ENCODE peak calls at places on chromosomes 4 and X, in eight cellular contexts. One of them, this sample, is unnamed.
A peak's percentile ranks its signal among the peaks of the same experiment; 100 is the strongest.

GRCh38 chrX:109990582-109991276 is 12.2 kb upstream of the TMEM164 start:
- DNase-seq in H9: no peak
- DNase-seq in A549: no peak
- DNase-seq in esophagus squamous epithelium: no peak
- DNase-seq in fibroblast of pulmonary artery: no peak
- DNase-seq in CD8-positive, alpha-beta T cell: no peak
- DNase-seq in neural crest cell: no peak
- DNase-seq in Calu3: no peak
- DNase-seq in this sample: no peak

GRCh38 chr4:41154814-41155177 is 59.5 kb downstream of the APBB2 start:
- DNase-seq in fibroblast of pulmonary artery: no peak
- DNase-seq in CD8-positive, alpha-beta T cell: no peak
- DNase-seq in esophagus squamous epithelium: no peak
- DNase-seq in H9: no peak
- DNase-seq in A549: peak; percentile 22
- DNase-seq in Calu3: no peak
- DNase-seq in neural crest cell: no peak
- DNase-seq in this sample: no peak

GRCh38 chr4:165563851-165564250 is 185.0 kb downstream of the CPE start:
- DNase-seq in Calu3: no peak
- DNase-seq in fibroblast of pulmonary artery: no peak
- DNase-seq in A549: no peak
- DNase-seq in CD8-positive, alpha-beta T cell: no peak
- DNase-seq in H9: no peak
- DNase-seq in neural crest cell: no peak
- DNase-seq in esophagus squamous epithelium: no peak
- DNase-seq in this sample: no peak

GRCh38 chr4:39950861-39951481 is 26.7 kb downstream of the PDS5A start:
- DNase-seq in CD8-positive, alpha-beta T cell: no peak
- DNase-seq in A549: no peak
- DNase-seq in esophagus squamous epithelium: no peak
- DNase-seq in H9: peak; percentile 7
- DNase-seq in neural crest cell: no peak
- DNase-seq in fibroblast of pulmonary artery: no peak
- DNase-seq in Calu3: no peak
- DNase-seq in this sample: no peak

GRCh38 chrX:72052415-72053090 is 79.2 kb downstream of the RTL5 start:
- DNase-seq in esophagus squamous epithelium: no peak
- DNase-seq in fibroblast of pulmonary artery: peak; percentile 47
- DNase-seq in A549: no peak
- DNase-seq in H9: peak; percentile 68
- DNase-seq in Calu3: no peak
- DNase-seq in CD8-positive, alpha-beta T cell: no peak
- DNase-seq in neural crest cell: no peak
- DNase-seq in this sample: no peak

GRCh38 chrX:6226053-6226645 is 2.5 kb downstream of the NLGN4X start:
- DNase-seq in neural crest cell: peak; percentile 66
- DNase-seq in Calu3: no peak
- DNase-seq in esophagus squamous epithelium: no peak
- DNase-seq in A549: no peak
- DNase-seq in CD8-positive, alpha-beta T cell: no peak
- DNase-seq in H9: peak; percentile 41
- DNase-seq in fibroblast of pulmonary artery: no peak
- DNase-seq in this sample: no peak

GRCh38 chrX:12567857-12568256 is 223.4 kb upstream of the PRPS2 start:
- DNase-seq in Calu3: peak; percentile 16
- DNase-seq in esophagus squamous epithelium: no peak
- DNase-seq in H9: no peak
- DNase-seq in A549: peak; percentile 12
- DNase-seq in neural crest cell: no peak
- DNase-seq in fibroblast of pulmonary artery: peak; percentile 35
- DNase-seq in CD8-positive, alpha-beta T cell: no peak
- DNase-seq in this sample: no peak

GRCh38 chr4:175776217-175776616 is 35.8 kb downstream of the GPM6A start:
- DNase-seq in esophagus squamous epithelium: no peak
- DNase-seq in H9: peak; percentile 73
- DNase-seq in CD8-positive, alpha-beta T cell: no peak
- DNase-seq in neural crest cell: no peak
- DNase-seq in fibroblast of pulmonary artery: no peak
- DNase-seq in Calu3: no peak
- DNase-seq in A549: no peak
- DNase-seq in this sample: no peak

GRCh38 chr4:165874799-165875371 is 1.8 kb downstream of the TLL1 start:
- DNase-seq in neural crest cell: peak; percentile 4
- DNase-seq in A549: peak; percentile 5
- DNase-seq in CD8-positive, alpha-beta T cell: no peak
- DNase-seq in Calu3: no peak
- DNase-seq in esophagus squamous epithelium: no peak
- DNase-seq in fibroblast of pulmonary artery: peak; percentile 28
- DNase-seq in H9: peak; percentile 67
- DNase-seq in this sample: no peak

DNA sequence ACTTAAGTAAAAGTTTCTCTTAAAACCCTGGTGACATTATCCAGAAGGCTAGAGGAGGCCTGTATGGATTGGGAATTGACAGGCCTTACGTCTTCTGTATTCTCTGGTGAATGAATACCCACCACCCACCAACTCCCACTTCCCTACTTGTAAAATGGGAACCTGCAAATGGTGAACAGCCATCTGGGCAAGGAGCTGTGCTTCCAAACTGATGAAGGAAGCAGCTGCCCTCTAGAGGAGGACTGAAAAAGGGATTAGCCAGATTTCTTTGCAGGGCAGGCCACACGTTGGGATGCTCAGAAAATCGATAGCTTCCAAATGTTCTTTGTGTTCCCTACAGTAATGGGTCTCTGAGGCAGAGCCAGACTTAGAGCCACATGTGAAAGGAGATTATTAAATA is 39.3 kb upstream of the LPAR4 start:
- DNase-seq in neural crest cell: no peak
- DNase-seq in esophagus squamous epithelium: no peak
- DNase-seq in H9: peak; percentile 46
- DNase-seq in fibroblast of pulmonary artery: peak; percentile 53
- DNase-seq in CD8-positive, alpha-beta T cell: no peak
- DNase-seq in Calu3: peak; percentile 16
- DNase-seq in A549: peak; percentile 34
- DNase-seq in this sample: no peak
- TF ChIP-seq CTCF in neural crest cell: peak; percentile 44
- TF ChIP-seq CTCF in esophagus squamous epithelium: peak; percentile 12
- TF ChIP-seq CTCF in H9: peak; percentile 61
- TF ChIP-seq CTCF in fibroblast of pulmonary artery: peak; percentile 67
- TF ChIP-seq CTCF in CD8-positive, alpha-beta T cell: no peak
- TF ChIP-seq CTCF in Calu3: no peak
- TF ChIP-seq CTCF in A549: peak; percentile 25
- TF ChIP-seq CTCF in this sample: no peak

GRCh38 chr4:2787230-2788100 is 5.4 kb upstream of the SH3BP2 start:
- DNase-seq in H9: peak; percentile 52
- DNase-seq in neural crest cell: no peak
- DNase-seq in fibroblast of pulmonary artery: no peak
- DNase-seq in CD8-positive, alpha-beta T cell: peak; percentile 49
- DNase-seq in A549: no peak
- DNase-seq in Calu3: no peak
- DNase-seq in esophagus squamous epithelium: no peak
- DNase-seq in this sample: peak; percentile 56
- TF ChIP-seq CTCF in H9: peak; percentile 16
- TF ChIP-seq CTCF in neural crest cell: no peak
- TF ChIP-seq CTCF in fibroblast of pulmonary artery: no peak
- TF ChIP-seq CTCF in CD8-positive, alpha-beta T cell: no peak
- TF ChIP-seq CTCF in A549: no peak
- TF ChIP-seq CTCF in Calu3: no peak
- TF ChIP-seq CTCF in esophagus squamous epithelium: no peak
- TF ChIP-seq CTCF in this sample: no peak

DNA sequence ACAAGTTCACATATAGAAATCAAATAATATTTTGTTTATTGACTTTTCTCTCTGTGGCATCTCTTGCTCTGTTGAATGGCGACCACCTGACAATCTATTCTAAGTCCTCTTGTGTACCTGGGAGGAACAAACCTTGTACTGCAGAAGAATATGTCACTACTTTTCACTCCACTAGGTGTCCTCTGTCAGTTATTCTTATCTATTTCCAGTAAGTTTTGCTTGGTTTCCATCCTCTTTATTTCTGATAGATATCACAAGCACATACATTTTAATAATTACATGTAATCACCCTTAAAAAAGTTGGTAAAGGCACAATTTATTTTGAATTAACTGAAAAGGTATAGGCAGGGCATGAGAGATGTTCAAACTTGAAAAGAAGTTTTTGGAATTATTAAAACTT is 238.4 kb downstream of the SNCA start:
- DNase-seq in A549: peak; percentile 20
- DNase-seq in fibroblast of pulmonary artery: peak; percentile 29
- DNase-seq in neural crest cell: no peak
- DNase-seq in esophagus squamous epithelium: no peak
- DNase-seq in CD8-positive, alpha-beta T cell: no peak
- DNase-seq in Calu3: no peak
- DNase-seq in H9: no peak
- DNase-seq in this sample: no peak
- TF ChIP-seq CTCF in A549: peak; percentile 23
- TF ChIP-seq CTCF in fibroblast of pulmonary artery: peak; percentile 35
- TF ChIP-seq CTCF in neural crest cell: peak; percentile 64
- TF ChIP-seq CTCF in esophagus squamous epithelium: peak; percentile 18
- TF ChIP-seq CTCF in CD8-positive, alpha-beta T cell: no peak
- TF ChIP-seq CTCF in Calu3: no peak
- TF ChIP-seq CTCF in H9: peak; percentile 63
- TF ChIP-seq CTCF in this sample: no peak

GRCh38 chr4:189059996-189060570 is 880.6 kb upstream of the FRG1 start:
- DNase-seq in fibroblast of pulmonary artery: no peak
- DNase-seq in Calu3: no peak
- DNase-seq in esophagus squamous epithelium: no peak
- DNase-seq in H9: no peak
- DNase-seq in neural crest cell: no peak
- DNase-seq in A549: no peak
- DNase-seq in CD8-positive, alpha-beta T cell: no peak
- DNase-seq in this sample: no peak

GRCh38 chr4:189062047-189062820 is 878.4 kb upstream of the FRG1 start:
- DNase-seq in esophagus squamous epithelium: no peak
- DNase-seq in Calu3: no peak
- DNase-seq in H9: no peak
- DNase-seq in A549: no peak
- DNase-seq in CD8-positive, alpha-beta T cell: no peak
- DNase-seq in neural crest cell: no peak
- DNase-seq in fibroblast of pulmonary artery: no peak
- DNase-seq in this sample: no peak
- TF ChIP-seq CTCF in esophagus squamous epithelium: no peak
- TF ChIP-seq CTCF in Calu3: no peak
- TF ChIP-seq CTCF in H9: peak; percentile 52
- TF ChIP-seq CTCF in A549: no peak
- TF ChIP-seq CTCF in CD8-positive, alpha-beta T cell: no peak
- TF ChIP-seq CTCF in neural crest cell: no peak
- TF ChIP-seq CTCF in fibroblast of pulmonary artery: no peak
- TF ChIP-seq CTCF in this sample: no peak

GRCh38 chrX:134929813-134930212 is 61.0 kb upstream of the SMIM10 start:
- DNase-seq in H9: no peak
- DNase-seq in neural crest cell: no peak
- DNase-seq in CD8-positive, alpha-beta T cell: no peak
- DNase-seq in Calu3: no peak
- DNase-seq in esophagus squamous epithelium: no peak
- DNase-seq in A549: no peak
- DNase-seq in fibroblast of pulmonary artery: no peak
- DNase-seq in this sample: no peak

GRCh38 chrX:134933248-134933647 is 57.5 kb upstream of the SMIM10 start:
- DNase-seq in esophagus squamous epithelium: no peak
- DNase-seq in neural crest cell: no peak
- DNase-seq in Calu3: no peak
- DNase-seq in CD8-positive, alpha-beta T cell: no peak
- DNase-seq in H9: no peak
- DNase-seq in fibroblast of pulmonary artery: no peak
- DNase-seq in A549: no peak
- DNase-seq in this sample: no peak

GRCh38 chrX:134932528-134933217 is 58.1 kb upstream of the SMIM10 start:
- DNase-seq in neural crest cell: no peak
- DNase-seq in esophagus squamous epithelium: no peak
- DNase-seq in fibroblast of pulmonary artery: peak; percentile 67
- DNase-seq in CD8-positive, alpha-beta T cell: no peak
- DNase-seq in H9: no peak
- DNase-seq in A549: no peak
- DNase-seq in Calu3: no peak
- DNase-seq in this sample: no peak

GRCh38 chrX:134930501-134930900 is 60.3 kb upstream of the SMIM10 start:
- DNase-seq in A549: no peak
- DNase-seq in neural crest cell: no peak
- DNase-seq in CD8-positive, alpha-beta T cell: no peak
- DNase-seq in Calu3: no peak
- DNase-seq in fibroblast of pulmonary artery: no peak
- DNase-seq in H9: no peak
- DNase-seq in esophagus squamous epithelium: no peak
- DNase-seq in this sample: no peak

DNA sequence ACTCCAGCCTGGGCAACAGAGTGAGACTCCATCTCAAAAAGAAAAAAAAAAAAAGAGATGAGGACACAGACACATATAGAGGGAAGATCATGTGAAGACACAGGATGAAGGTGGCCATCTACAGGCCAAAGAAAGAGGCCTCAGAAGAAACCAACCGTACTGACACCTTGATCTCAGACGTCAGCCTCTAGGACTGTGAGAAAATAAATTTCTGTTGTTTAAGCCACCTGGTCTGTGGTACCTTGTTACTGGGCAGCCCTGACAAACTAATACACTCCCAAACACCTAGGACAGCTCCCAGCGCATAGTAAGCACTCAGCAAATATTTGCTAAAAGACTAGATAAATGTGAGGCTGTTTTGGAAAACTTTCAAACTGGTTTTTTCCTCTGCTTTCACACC is 59.2 kb upstream of the SMIM10 start:
- DNase-seq in neural crest cell: no peak
- DNase-seq in Calu3: no peak
- DNase-seq in H9: no peak
- DNase-seq in fibroblast of pulmonary artery: no peak
- DNase-seq in A549: peak; percentile 21
- DNase-seq in esophagus squamous epithelium: no peak
- DNase-seq in CD8-positive, alpha-beta T cell: no peak
- DNase-seq in this sample: no peak
- TF ChIP-seq CTCF in neural crest cell: no peak
- TF ChIP-seq CTCF in Calu3: no peak
- TF ChIP-seq CTCF in H9: no peak
- TF ChIP-seq CTCF in fibroblast of pulmonary artery: no peak
- TF ChIP-seq CTCF in A549: no peak
- TF ChIP-seq CTCF in esophagus squamous epithelium: no peak
- TF ChIP-seq CTCF in CD8-positive, alpha-beta T cell: no peak
- TF ChIP-seq CTCF in this sample: no peak

GRCh38 chrX:140526138-140526537 is 21.3 kb upstream of the SOX3 start:
- DNase-seq in esophagus squamous epithelium: no peak
- DNase-seq in CD8-positive, alpha-beta T cell: no peak
- DNase-seq in Calu3: no peak
- DNase-seq in A549: no peak
- DNase-seq in H9: peak; percentile 52
- DNase-seq in neural crest cell: no peak
- DNase-seq in fibroblast of pulmonary artery: peak; percentile 1
- DNase-seq in this sample: no peak
- TF ChIP-seq CTCF in esophagus squamous epithelium: no peak
- TF ChIP-seq CTCF in CD8-positive, alpha-beta T cell: no peak
- TF ChIP-seq CTCF in Calu3: no peak
- TF ChIP-seq CTCF in A549: no peak
- TF ChIP-seq CTCF in H9: peak; percentile 55
- TF ChIP-seq CTCF in neural crest cell: no peak
- TF ChIP-seq CTCF in fibroblast of pulmonary artery: no peak
- TF ChIP-seq CTCF in this sample: no peak

DNA sequence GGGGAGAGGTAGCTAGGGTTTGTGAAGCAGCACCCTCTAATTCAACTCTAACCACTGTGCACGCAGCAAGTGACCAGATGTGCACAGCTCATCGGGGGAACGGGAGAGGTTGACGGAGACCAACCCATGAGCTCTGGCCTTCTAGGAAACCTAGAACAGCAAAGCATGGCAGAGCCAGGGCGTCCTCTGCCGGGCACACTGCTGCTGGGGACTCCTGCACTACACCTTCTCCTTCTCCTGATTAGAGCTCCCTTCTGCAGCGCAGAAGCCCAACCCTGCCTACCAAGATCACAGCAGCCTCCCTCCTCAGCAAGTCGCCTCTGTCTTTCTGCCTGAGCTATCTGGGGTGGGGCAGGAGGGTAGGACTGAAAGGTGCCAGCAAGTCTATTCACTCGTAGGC is 252.3 kb upstream of the PSAPL1 start:
- DNase-seq in esophagus squamous epithelium: no peak
- DNase-seq in A549: no peak
- DNase-seq in H9: no peak
- DNase-seq in Calu3: no peak
- DNase-seq in neural crest cell: no peak
- DNase-seq in fibroblast of pulmonary artery: no peak
- DNase-seq in CD8-positive, alpha-beta T cell: no peak
- DNase-seq in this sample: no peak
- TF ChIP-seq CTCF in esophagus squamous epithelium: no peak
- TF ChIP-seq CTCF in A549: no peak
- TF ChIP-seq CTCF in H9: no peak
- TF ChIP-seq CTCF in Calu3: no peak
- TF ChIP-seq CTCF in neural crest cell: no peak
- TF ChIP-seq CTCF in fibroblast of pulmonary artery: no peak
- TF ChIP-seq CTCF in CD8-positive, alpha-beta T cell: no peak
- TF ChIP-seq CTCF in this sample: no peak

This sample was measured in activated B cell treated with CpG ODN at 0.5 μM for 24 hours.